ENCODE peak calls at places on chromosome 2, in seven cellular contexts. O, V, I, G, U, X and S are unnamed samples.

GRCh38 chr2:155203187-155203586 is 504.7 kb downstream of the KCNJ3 start:
- DNase-seq in O (no peak), V (peak; percentile 3), I (no peak), G (no peak), U (peak; percentile 29), X (no peak), S (no peak)

GRCh38 chr2:85318222-85319182 is 9.3 kb downstream of the TGOLN2 start:
- DNase-seq in O (no peak), V (no peak), I (peak; percentile 46), G (no peak), U (no peak), X (no peak), S (peak; percentile 69)

GRCh38 chr2:218166791-218167190 is at the start of gene CXCR1:
- DNase-seq in O (no peak), V (peak; percentile 22), I (no peak), G (no peak), U (no peak), X (no peak), S (no peak)

GRCh38 chr2:100292022-100292580 is 30.2 kb downstream of the LONRF2 start:
- DNase-seq in O (peak; percentile 90), V (no peak), I (peak; percentile 98), G (peak; percentile 58), U (peak; percentile 9), X (peak; percentile 33), S (peak; percentile 94)

GRCh38 chr2:239322414-239323086 is 78.3 kb downstream of the HDAC4 start:
- DNase-seq in O (peak; percentile 30), V (no peak), I (peak; percentile 44), G (peak; percentile 17), U (no peak), X (peak; percentile 57), S (no peak)

GRCh38 chr2:239911630-239912071 is 113.5 kb downstream of the NDUFA10 start:
- DNase-seq in O (no peak), V (no peak), I (no peak), G (peak; percentile 14), U (no peak), X (no peak), S (no peak)

GRCh38 chr2:188974184-188974583 is at the start of gene COL3A1:
- DNase-seq in O (no peak), V (no peak), I (peak; percentile 74), G (no peak), U (no peak), X (no peak), S (peak; percentile 78)

GRCh38 chr2:230998882-230999281 is 3.0 kb downstream of the SPATA3 start:
- DNase-seq in O (no peak), V (no peak), I (no peak), G (no peak), U (no peak), X (no peak), S (no peak)

GRCh38 chr2:70494283-70494886 is 59.2 kb downstream of the TGFA start:
- DNase-seq in O (no peak), V (no peak), I (no peak), G (no peak), U (no peak), X (no peak), S (no peak)

GRCh38 chr2:236016496-236016895 is 151.7 kb downstream of the GBX2 start:
- DNase-seq in O (no peak), V (no peak), I (no peak), G (no peak), U (no peak), X (no peak), S (no peak)

GRCh38 chr2:120397362-120397811 is 51.5 kb downstream of the INHBB start:
- DNase-seq in O (no peak), V (no peak), I (no peak), G (no peak), U (no peak), X (peak; percentile 81), S (peak; percentile 37)

GRCh38 chr2:173184031-173185004 is 108.7 kb downstream of the MAP3K20 start:
- DNase-seq in O (peak; percentile 18), V (no peak), I (peak; percentile 99), G (peak; percentile 59), U (peak; percentile 62), X (peak; percentile 61), S (peak; percentile 66)

GRCh38 chr2:100886054-100886453 is 66.1 kb downstream of the NPAS2 start:
- DNase-seq in O (no peak), V (no peak), I (no peak), G (no peak), U (no peak), X (no peak), S (no peak)

GRCh38 chr2:169426069-169426663 is 53.1 kb upstream of the BBS5 start:
- DNase-seq in O (no peak), V (no peak), I (no peak), G (no peak), U (no peak), X (no peak), S (no peak)

GRCh38 chr2:68834737-68835136 is 36.5 kb downstream of the BMP10 start:
- DNase-seq in O (no peak), V (no peak), I (no peak), G (no peak), U (no peak), X (no peak), S (no peak)

GRCh38 chr2:10323535-10323934 is 20.8 kb downstream of the HPCAL1 start:
- DNase-seq in O (no peak), V (no peak), I (no peak), G (no peak), U (no peak), X (no peak), S (no peak)

GRCh38 chr2:193841389-193842150 is 1646.8 kb upstream of the TMEFF2 start:
- DNase-seq in O (no peak), V (no peak), I (peak; percentile 54), G (no peak), U (no peak), X (no peak), S (peak; percentile 1)

GRCh38 chr2:143850084-143850483 is 669.8 kb downstream of the ZEB2 start:
- DNase-seq in O (no peak), V (no peak), I (no peak), G (no peak), U (no peak), X (no peak), S (no peak)

GRCh38 chr2:106144621-106145331 is 49.3 kb downstream of the UXS1 start:
- DNase-seq in O (no peak), V (no peak), I (no peak), G (no peak), U (no peak), X (no peak), S (no peak)

GRCh38 chr2:82993631-82994030 is 1465.4 kb downstream of the SUCLG1 start:
- DNase-seq in O (no peak), V (no peak), I (peak; percentile 32), G (no peak), U (no peak), X (peak; percentile 4), S (peak; percentile 12)

GRCh38 chr2:174198846-174199564 is 49.3 kb downstream of the OLA1 start:
- DNase-seq in O (no peak), V (no peak), I (peak; percentile 36), G (no peak), U (no peak), X (no peak), S (no peak)

GRCh38 chr2:16160281-16161084 is 220.1 kb downstream of the MYCN start:
- DNase-seq in O (no peak), V (no peak), I (no peak), G (no peak), U (no peak), X (no peak), S (no peak)

GRCh38 chr2:54455584-54456525 is at the start of gene SPTBN1:
- DNase-seq in O (peak; percentile 17), V (peak; percentile 49), I (peak; percentile 87), G (peak; percentile 91), U (peak; percentile 92), X (peak; percentile 86), S (peak; percentile 94)

GRCh38 chr2:96142217-96143113 is 2.8 kb downstream of the DUSP2 start:
- DNase-seq in O (peak; percentile 77), V (peak; percentile 70), I (no peak), G (peak; percentile 65), U (no peak), X (no peak), S (no peak)

GRCh38 chr2:124561486-124561885 is 536.4 kb downstream of the CNTNAP5 start:
- DNase-seq in O (no peak), V (no peak), I (no peak), G (no peak), U (no peak), X (no peak), S (no peak)

GRCh38 chr2:208820289-208820688 is 413.7 kb downstream of the PTH2R start:
- DNase-seq in O (no peak), V (peak; percentile 4), I (no peak), G (no peak), U (peak; percentile 46), X (no peak), S (peak; percentile 34)

DNA sequence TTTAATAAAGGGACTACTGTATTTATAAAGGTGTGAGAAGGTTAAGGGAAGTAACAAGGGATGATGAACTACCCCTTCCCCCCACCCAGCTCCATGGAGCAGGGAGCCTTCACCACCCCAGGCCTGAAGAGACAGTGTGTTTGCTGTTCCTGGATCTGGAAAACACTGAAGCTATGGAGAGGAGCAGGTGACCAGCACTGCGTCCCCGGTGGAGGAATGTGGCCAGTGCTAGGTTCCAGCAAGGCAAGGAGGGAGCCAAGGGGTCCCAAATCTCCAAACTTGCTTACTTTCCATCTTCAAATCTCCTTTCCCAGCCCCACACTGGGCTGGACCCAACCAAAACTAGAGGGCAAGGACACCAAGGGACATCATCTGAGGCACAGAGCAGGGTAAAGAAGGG is 128.7 kb upstream of the CD302 start:
- DNase-seq in O (no peak), V (no peak), I (no peak), G (no peak), U (no peak), X (no peak), S (no peak)
- TF ChIP-seq CTCF in O (no peak), V (no peak), I (no peak), G (peak; percentile 45), U (peak; percentile 27), X (no peak), S (no peak)

DNA sequence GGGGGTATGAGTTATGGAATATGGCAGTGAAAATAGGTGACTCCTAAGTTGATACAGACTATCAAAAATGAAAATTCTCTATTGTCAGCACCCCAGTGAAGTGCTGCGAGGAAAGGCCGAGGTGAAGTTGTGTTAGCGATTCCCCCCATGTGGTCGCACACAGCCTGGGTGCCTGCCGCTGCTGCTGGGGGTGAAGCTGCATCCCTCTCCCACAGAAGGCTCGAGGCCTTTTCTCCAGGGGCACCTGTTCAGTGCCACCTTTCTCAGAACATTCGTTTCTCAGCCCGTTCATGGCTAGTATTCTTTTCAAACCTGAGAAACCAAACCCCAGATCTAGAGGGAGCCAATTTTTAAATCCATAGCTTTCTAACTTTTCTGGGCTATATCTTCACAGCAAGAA is 23.8 kb downstream of the HK2 start:
- DNase-seq in O (no peak), V (no peak), I (no peak), G (no peak), U (no peak), X (no peak), S (no peak)
- H3K79me2 ChIP-seq in O (peaks cover 24% of the 10 kb centered on the region), V (peaks cover 3% of the 10 kb centered on the region), I (no peaks in the 10 kb centered on the region), G (peaks cover 2% of the 10 kb centered on the region), U (peaks cover 56% of the 10 kb centered on the region), X (peaks cover 54% of the 10 kb centered on the region), S (peaks cover 17% of the 10 kb centered on the region)

GRCh38 chr2:4408311-4408710 is 704.9 kb downstream of the DCDC2C start:
- DNase-seq in O (no peak), V (no peak), I (no peak), G (no peak), U (peak; percentile 68), X (no peak), S (no peak)

GRCh38 chr2:4404363-4404762 is 701.0 kb downstream of the DCDC2C start:
- DNase-seq in O (no peak), V (no peak), I (no peak), G (no peak), U (no peak), X (no peak), S (no peak)
- H3K9me3 ChIP-seq in O (no peaks in the 10 kb centered on the region), V (no peaks in the 10 kb centered on the region), I (peaks cover 3% of the 10 kb centered on the region), G (peaks cover 7% of the 10 kb centered on the region), U (no peaks in the 10 kb centered on the region), X (no peaks in the 10 kb centered on the region), S (no peaks in the 10 kb centered on the region)

GRCh38 chr2:11647834-11648600 is 22.0 kb downstream of the NTSR2 start:
- DNase-seq in O (no peak), V (no peak), I (peak; percentile 26), G (no peak), U (no peak), X (no peak), S (peak; percentile 34)
- TF ChIP-seq CTCF in O (peak; percentile 18), V (no peak), I (peak; percentile 43), G (peak; percentile 49), U (peak; percentile 30), X (peak; percentile 47), S (peak; percentile 39)